ENCODE peak calls at places on chromosome 1, in ten cellular contexts. V is HT1080; T is AG08396; Y is GM18507; O is Kasumi-1; M is T-helper 2 cell; H is stomach; P is CD8-positive, alpha-beta memory T cell; Q is activated gamma-delta T cell treated with Interleukin-2 at 50 U/mL for 16 hours; W is M059J. E is an unnamed sample.

GRCh38 chr1:212738330-212738729 is 38.7 kb upstream of the BATF3 start:
- DNase-seq in O (no peak), P (no peak), Q (no peak), H (no peak), M (peak; percentile 84), Y (no peak), T (no peak), V (no peak), W (no peak), E (no peak)

GRCh38 chr1:223712856-223713494 is 636 bp downstream of the CAPN2 start:
- DNase-seq in Y (no peak), W (peak; percentile 54), O (no peak), M (peak; percentile 58), T (no peak), V (no peak), Q (peak; percentile 30), P (peak; percentile 48), H (no peak), E (peak; percentile 50)

GRCh38 chr1:239543873-239544272 is 157.5 kb downstream of the CHRM3 start:
- DNase-seq in O (no peak), P (no peak), W (no peak), M (no peak), Q (no peak), H (no peak), Y (no peak), V (no peak), T (no peak), E (no peak)

GRCh38 chr1:162056043-162056442 is 13.4 kb upstream of the NOS1AP start:
- DNase-seq in V (peak; percentile 74), H (peak; percentile 70), M (peak; percentile 44), Y (peak; percentile 33), W (peak; percentile 77), P (peak; percentile 30), Q (peak; percentile 29), T (peak; percentile 74), O (peak; percentile 72), E (peak; percentile 19)

GRCh38 chr1:13590486-13590885 is 6.9 kb downstream of the PDPN start:
- DNase-seq in W (no peak), M (no peak), O (no peak), Q (no peak), H (no peak), P (no peak), T (no peak), Y (no peak), V (peak; percentile 58), E (no peak)

GRCh38 chr1:8315573-8316475 is 2.1 kb upstream of the SLC45A1 start:
- DNase-seq in V (no peak), M (no peak), T (no peak), H (no peak), W (peak; percentile 25), Y (no peak), P (no peak), O (no peak), Q (no peak), E (no peak)

GRCh38 chr1:117656202-117656641 is 50.4 kb downstream of the TENT5C start:
- DNase-seq in M (peak; percentile 97), H (peak; percentile 48), V (no peak), T (no peak), O (no peak), W (no peak), Q (peak; percentile 74), Y (no peak), P (peak; percentile 89), E (no peak)

GRCh38 chr1:203306089-203306969 is 1.0 kb downstream of the BTG2 start:
- DNase-seq in P (peak; percentile 58), T (peak; percentile 80), M (peak; percentile 78), H (peak; percentile 91), Q (no peak), V (peak; percentile 67), Y (no peak), O (no peak), W (peak; percentile 67), E (no peak)

GRCh38 chr1:203480525-203481084 is 5.0 kb downstream of the PRELP start:
- DNase-seq in P (peak; percentile 9), H (peak; percentile 86), V (peak; percentile 91), T (peak; percentile 85), Y (no peak), Q (peak; percentile 41), O (no peak), M (peak; percentile 39), W (peak; percentile 93), E (no peak)

GRCh38 chr1:246428542-246429308 is 78.4 kb downstream of the SMYD3 start:
- DNase-seq in Y (no peak), O (peak; percentile 38), Q (no peak), M (peak; percentile 95), T (peak; percentile 33), W (peak; percentile 98), V (peak; percentile 97), P (no peak), H (no peak), E (no peak)

GRCh38 chr1:36885537-36886441 is 148.5 kb downstream of the GRIK3 start:
- DNase-seq in Y (no peak), M (no peak), P (no peak), O (no peak), T (no peak), Q (no peak), H (peak; percentile 10), W (no peak), V (no peak), E (no peak)

GRCh38 chr1:186559601-186560116 is 98.7 kb upstream of the PDC start:
- DNase-seq in Q (no peak), V (peak; percentile 48), H (no peak), P (no peak), W (peak; percentile 92), Y (no peak), O (no peak), M (no peak), T (no peak), E (no peak)

GRCh38 chr1:209835782-209836298 is 8.1 kb downstream of the UTP25 start:
- DNase-seq in P (no peak), T (no peak), W (peak; percentile 47), M (peak; percentile 79), O (no peak), Q (no peak), H (no peak), V (peak; percentile 47), Y (no peak), E (no peak)

GRCh38 chr1:245431706-245432105 is 276.9 kb downstream of the KIF26B start:
- DNase-seq in P (no peak), V (no peak), Q (no peak), M (no peak), O (no peak), T (no peak), H (no peak), Y (no peak), W (no peak), E (no peak)

GRCh38 chr1:31038360-31038759 is 27.2 kb downstream of the PUM1 start:
- DNase-seq in T (peak; percentile 11), O (no peak), Q (no peak), H (no peak), Y (no peak), P (no peak), V (no peak), W (peak; percentile 25), M (no peak), E (no peak)

GRCh38 chr1:207698822-207699483 is 52.9 kb upstream of the CD46 start:
- DNase-seq in Y (no peak), O (peak; percentile 64), V (peak; percentile 66), P (peak; percentile 13), M (peak; percentile 25), T (peak; percentile 27), Q (peak; percentile 15), W (peak; percentile 74), H (peak; percentile 62), E (no peak)

GRCh38 chr1:224629965-224630364 is 13.8 kb downstream of the CNIH3 start:
- DNase-seq in W (peak; percentile 38), P (no peak), M (no peak), O (no peak), V (no peak), H (no peak), Y (no peak), Q (no peak), T (no peak), E (no peak)

GRCh38 chr1:229114781-229115417 is 156.0 kb upstream of the RAB4A start:
- DNase-seq in M (no peak), Y (no peak), T (no peak), V (no peak), W (no peak), P (no peak), Q (no peak), H (no peak), O (no peak), E (no peak)

E was measured in GM12892.